ENCODE peak calls at places on chromosomes 13 and 19, in six cellular contexts. L is CD4-positive, alpha-beta T cell; P is K562; Y is T-helper 17 cell; C is cardiac muscle cell; S is testis. W is an unnamed sample.

GRCh38 chr19:2982983-2983350 is 5.6 kb downstream of the TLE6 start:
- DNase-seq in L (no peak), C (peak; percentile 42), Y (no peak), P (no peak), S (peak; percentile 81), W (peak; percentile 68)

GRCh38 chr19:6363429-6363828 is 2.1 kb downstream of the CLPP start:
- DNase-seq in L (no peak), Y (no peak), S (no peak), C (no peak), P (no peak), W (no peak)

GRCh38 chr13:113650731-113651148 is 7.3 kb downstream of the ATP4B start:
- DNase-seq in L (no peak), P (no peak), S (no peak), C (no peak), Y (no peak), W (no peak)

GRCh38 chr13:95176611-95177259 is 124.5 kb downstream of the ABCC4 start:
- DNase-seq in Y (no peak), P (no peak), L (no peak), C (no peak), S (no peak), W (peak; percentile 36)

GRCh38 chr19:52520013-52520412 is 7.5 kb upstream of the ZNF808 start:
- DNase-seq in S (no peak), Y (no peak), L (no peak), C (peak; percentile 38), P (peak; percentile 58), W (no peak)

GRCh38 chr13:101298517-101298916 is 117.8 kb downstream of the NALCN start:
- DNase-seq in C (no peak), S (no peak), L (no peak), P (no peak), Y (no peak), W (no peak)

GRCh38 chr19:47531640-47532387 is 17.0 kb upstream of the NAPA start:
- DNase-seq in Y (no peak), L (no peak), C (no peak), P (peak; percentile 69), S (peak; percentile 71), W (no peak)

GRCh38 chr13:113373811-113374485 is 10.0 kb upstream of the GRTP1 start:
- DNase-seq in P (no peak), Y (no peak), S (no peak), L (no peak), C (no peak), W (no peak)

GRCh38 chr13:30705672-30706071 is 29.7 kb upstream of the ALOX5AP start:
- DNase-seq in S (no peak), P (no peak), L (no peak), C (no peak), Y (no peak), W (no peak)

GRCh38 chr13:48500652-48501197 is 32.2 kb downstream of the RCBTB2 start:
- DNase-seq in Y (no peak), S (no peak), L (no peak), P (no peak), C (no peak), W (peak; percentile 96)

GRCh38 chr19:48975947-48976847 is 11.1 kb downstream of the FTL start:
- DNase-seq in P (peak; percentile 76), Y (no peak), C (peak; percentile 42), L (no peak), S (peak; percentile 72), W (no peak)

GRCh38 chr13:106230450-106230849 is 305.0 kb downstream of the EFNB2 start:
- DNase-seq in C (no peak), L (no peak), P (no peak), Y (no peak), S (no peak), W (peak; percentile 83)

GRCh38 chr13:73303858-73304257 is 245.1 kb downstream of the KLF5 start:
- DNase-seq in P (no peak), L (no peak), Y (no peak), C (no peak), S (no peak), W (peak; percentile 75)

GRCh38 chr19:56613639-56614038 is 18.5 kb downstream of the ZNF71 start:
- DNase-seq in L (no peak), P (no peak), C (no peak), Y (no peak), S (no peak), W (no peak)

GRCh38 chr19:56612737-56613136 is 17.6 kb downstream of the ZNF71 start:
- DNase-seq in Y (no peak), P (no peak), C (no peak), L (no peak), S (no peak), W (no peak)

GRCh38 chr19:56608274-56608964 is 13.3 kb downstream of the ZNF71 start:
- DNase-seq in L (no peak), C (no peak), Y (no peak), P (no peak), S (no peak), W (no peak)

GRCh38 chr19:56611288-56611687 is 16.2 kb downstream of the ZNF71 start:
- DNase-seq in S (peak; percentile 64), L (no peak), C (no peak), P (no peak), Y (no peak), W (no peak)
- H3K9me3 ChIP-seq in S (no peaks in the 10 kb centered on the region), L (peaks cover 99% of the 10 kb centered on the region), C (no peaks in the 10 kb centered on the region), P (no peaks in the 10 kb centered on the region), Y (peaks cover 40% of the 10 kb centered on the region), W (peaks cover 51% of the 10 kb centered on the region)

GRCh38 chr19:27890206-27890605 is 1322.7 kb downstream of the UQCRFS1 start:
- DNase-seq in C (no peak), Y (no peak), P (no peak), S (no peak), L (no peak), W (no peak)
- H3K9me3 ChIP-seq in C (peaks cover 3% of the 10 kb centered on the region), Y (peaks cover 6% of the 10 kb centered on the region), P (no peaks in the 10 kb centered on the region), S (no peaks in the 10 kb centered on the region), L (peaks cover 6% of the 10 kb centered on the region), W (peaks cover 50% of the 10 kb centered on the region)

DNA sequence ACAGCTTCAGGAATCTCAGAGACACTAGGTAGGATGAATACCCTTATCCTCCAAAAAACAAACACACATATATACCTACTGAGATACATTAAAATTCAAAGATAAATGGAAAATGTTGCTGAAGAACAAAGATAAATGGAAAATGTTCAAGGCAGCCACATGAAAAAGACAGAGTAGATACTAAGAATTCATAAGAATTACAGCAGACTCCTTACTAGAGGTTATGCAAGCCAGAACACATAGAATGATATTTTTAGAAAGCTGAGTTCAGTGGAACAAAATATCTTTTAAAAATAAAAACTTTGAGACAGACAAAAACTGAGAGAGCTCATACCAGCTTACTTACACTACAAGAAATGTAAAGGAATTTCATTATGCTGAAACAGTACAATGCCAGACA is 35.6 kb downstream of the UCHL3 start:
- DNase-seq in P (no peak), L (no peak), S (no peak), Y (no peak), C (no peak), W (no peak)
- H3K9me3 ChIP-seq in P (peaks cover 2% of the 10 kb centered on the region), L (no peaks in the 10 kb centered on the region), S (no peaks in the 10 kb centered on the region), Y (no peaks in the 10 kb centered on the region), C (no peaks in the 10 kb centered on the region), W (peaks cover 6% of the 10 kb centered on the region)

GRCh38 chr19:44066305-44066704 is 5.7 kb upstream of the ZNF284 start:
- DNase-seq in Y (no peak), S (no peak), C (no peak), L (no peak), P (no peak), W (no peak)
- H3K9me3 ChIP-seq in Y (peaks cover 19% of the 10 kb centered on the region), S (no peaks in the 10 kb centered on the region), C (no peaks in the 10 kb centered on the region), L (peaks cover 47% of the 10 kb centered on the region), P (peaks cover 4% of the 10 kb centered on the region), W (peaks cover 22% of the 10 kb centered on the region)

GRCh38 chr19:8096071-8096470 is 43.5 kb downstream of the CCL25 start:
- DNase-seq in Y (no peak), L (no peak), C (no peak), S (no peak), P (peak; percentile 33), W (no peak)
- H3K9me3 ChIP-seq in Y (no peaks in the 10 kb centered on the region), L (peaks cover 41% of the 10 kb centered on the region), C (peaks cover 4% of the 10 kb centered on the region), S (no peaks in the 10 kb centered on the region), P (peaks cover 16% of the 10 kb centered on the region), W (peaks cover 32% of the 10 kb centered on the region)

W was measured in IMR-90.